ENCODE peak calls at places on chromosomes 5 and 9, in four cellular contexts. N, P, C and J are unnamed samples.

GRCh38 chr9:99818439-99818992 is 3.2 kb upstream of the NR4A3 start:
- DNase-seq in P (no peak), N (no peak), C (no peak), J (no peak)

GRCh38 chr9:26175264-26175663 is 497.0 kb upstream of the TUSC1 start:
- DNase-seq in P (no peak), C (no peak), N (no peak), J (no peak)

GRCh38 chr9:107751522-107752235 is 262.1 kb upstream of the KLF4 start:
- DNase-seq in C (no peak), P (no peak), N (no peak), J (no peak)

GRCh38 chr5:1706021-1706420 is 93.6 kb downstream of the MRPL36 start:
- DNase-seq in N (no peak), P (no peak), C (no peak), J (no peak)

GRCh38 chr9:121328876-121329681 is 41.0 kb downstream of the STOM start:
- DNase-seq in C (no peak), N (no peak), P (no peak), J (no peak)

GRCh38 chr5:149452665-149453617 is 73.8 kb upstream of the IL17B start:
- DNase-seq in C (peak), N (no peak), P (peak), J (peak)

GRCh38 chr9:78130004-78130403 is 98.4 kb upstream of the GNAQ start:
- DNase-seq in P (peak), C (no peak), N (no peak), J (no peak)

GRCh38 chr5:69261034-69261433 is 26.3 kb downstream of the CDK7 start:
- DNase-seq in N (no peak), C (no peak), P (no peak), J (no peak)

GRCh38 chr9:37197158-37198033 is 77.0 kb downstream of the ZCCHC7 start:
- DNase-seq in C (no peak), N (no peak), P (peak), J (no peak)

GRCh38 chr5:170509323-170509660 is 5.5 kb downstream of the KCNIP1 start:
- DNase-seq in P (no peak), N (no peak), C (no peak), J (no peak)

GRCh38 chr9:124345751-124346281 is 69.4 kb downstream of the PSMB7 start:
- DNase-seq in C (no peak), P (no peak), N (no peak), J (no peak)

GRCh38 chr5:73437126-73438047 is 11.2 kb downstream of the FOXD1 start:
- DNase-seq in N (no peak), P (peak), C (no peak), J (no peak)

GRCh38 chr9:136944094-136944518 is 432 bp downstream of the FBXW5 start:
- DNase-seq in C (no peak), P (peak), N (no peak), J (peak)

GRCh38 chr9:117094493-117094892 is 320.4 kb downstream of the ASTN2 start:
- DNase-seq in P (no peak), C (no peak), N (no peak), J (peak)